ENCODE peak calls at places on chromosomes 5 and 9, in four cellular contexts. M, I, H and B are unnamed samples.

GRCh38 chr9:214488-215448 is at the start of gene DOCK8:
- DNase-seq in M (peak), H (no peak), I (peak), B (no peak)

GRCh38 chr9:133948571-133949485 is 43.3 kb downstream of the VAV2 start:
- DNase-seq in M (no peak), H (no peak), I (no peak), B (no peak)

GRCh38 chr5:149940941-149941644 is 3.5 kb downstream of the PDE6A start:
- DNase-seq in I (no peak), M (no peak), H (no peak), B (no peak)

GRCh38 chr5:132354828-132355765 is 14.4 kb upstream of the SLC22A5 start:
- DNase-seq in I (no peak), M (no peak), H (no peak), B (no peak)

GRCh38 chr5:140481758-140482157 is 65.7 kb upstream of the EIF4EBP3 start:
- DNase-seq in M (no peak), H (peak), I (peak), B (peak)

GRCh38 chr9:86407022-86407421 is 52.8 kb upstream of the TUT7 start:
- DNase-seq in H (peak), I (peak), M (no peak), B (peak)

GRCh38 chr9:35736201-35736633 is 3.8 kb downstream of the CREB3 start:
- DNase-seq in H (peak), M (peak), I (peak), B (peak)

GRCh38 chr9:3247211-3247610 is 278.6 kb downstream of the RFX3 start:
- DNase-seq in I (no peak), H (no peak), M (no peak), B (no peak)

GRCh38 chr9:122087406-122088200 is 5.5 kb downstream of the TTLL11 start:
- DNase-seq in I (peak), H (peak), M (no peak), B (peak)

GRCh38 chr5:10583663-10584572 is 20.0 kb downstream of the ANKRD33B start:
- DNase-seq in I (no peak), H (no peak), M (no peak), B (no peak)

GRCh38 chr5:9455826-9456434 is 89.9 kb downstream of the SEMA5A start:
- DNase-seq in H (peak), I (no peak), M (no peak), B (no peak)

GRCh38 chr5:14486486-14486885 is 95.1 kb upstream of the OTULINL start:
- DNase-seq in H (no peak), I (no peak), M (no peak), B (no peak)

GRCh38 chr5:10438301-10438700 is 3.4 kb upstream of the ROPN1L start:
- DNase-seq in M (no peak), H (no peak), I (no peak), B (no peak)

GRCh38 chr5:144644317-144644716 is 473.6 kb downstream of the KCTD16 start:
- DNase-seq in I (no peak), M (no peak), H (no peak), B (no peak)

GRCh38 chr9:9998491-9999287 is 614.1 kb downstream of the PTPRD start:
- DNase-seq in M (no peak), H (no peak), I (no peak), B (peak)

GRCh38 chr9:126391713-126392661 is 65.4 kb downstream of the MVB12B start:
- DNase-seq in M (no peak), I (no peak), H (no peak), B (no peak)

GRCh38 chr5:38634961-38635369 is 78.5 kb upstream of the LIFR start:
- DNase-seq in H (peak), M (no peak), I (no peak), B (no peak)

GRCh38 chr5:111280282-111280901 is 56.2 kb downstream of the CAMK4 start:
- DNase-seq in H (no peak), I (no peak), M (no peak), B (no peak)

GRCh38 chr5:143177263-143177994 is 226.1 kb downstream of the NR3C1 start:
- DNase-seq in M (no peak), I (peak), H (peak), B (peak)

GRCh38 chr9:134738869-134739659 is 97.5 kb downstream of the COL5A1 start:
- DNase-seq in I (peak), H (peak), M (peak), B (peak)

GRCh38 chr5:162801235-162801634 is 636.2 kb upstream of the CCNG1 start:
- DNase-seq in I (no peak), M (no peak), H (no peak), B (no peak)

GRCh38 chr5:180591249-180591887 is at the start of gene SCGB3A1:
- DNase-seq in M (no peak), H (no peak), I (no peak), B (no peak)

GRCh38 chr5:154098465-154098864 is 59.7 kb downstream of the MFAP3 start:
- DNase-seq in H (no peak), I (no peak), M (no peak), B (no peak)

GRCh38 chr9:82254646-82255367 is 266.2 kb downstream of the SPATA31D1 start:
- DNase-seq in H (peak), M (no peak), I (peak), B (no peak)

GRCh38 chr5:123371575-123372179 is 51.5 kb downstream of the CEP120 start:
- DNase-seq in M (peak), H (peak), I (no peak), B (peak)

GRCh38 chr9:99962685-99963261 is 56.3 kb downstream of the STX17 start:
- DNase-seq in I (no peak), M (no peak), H (no peak), B (peak)

GRCh38 chr5:2995667-2996066 is 244.2 kb upstream of the IRX2 start:
- DNase-seq in M (no peak), I (no peak), H (no peak), B (no peak)

GRCh38 chr9:31304576-31304975 is 1079.9 kb upstream of the ACO1 start:
- DNase-seq in M (no peak), H (peak), I (peak), B (peak)